ENCODE peak calls at places on chromosomes 3 and 15, in nine cellular contexts. J is RWPE2, N is brain microvascular endothelial cell, B is psoas muscle, M is small intestine, F is H1, D is neural progenitor cell, U is lung, G is dorsolateral prefrontal cortex. K is an unnamed sample. For H3K27me3, the result is how much of the 10 kb centered on the place peaks cover.

GRCh38 chr3:114378760-114379159 is 84.9 kb downstream of the TIGIT start:
- DNase-seq in M (no peak), J (no peak), N (no peak), D (no peak), U (no peak), B (no peak), G (no peak), F (no peak), K (no peak)

GRCh38 chr3:169026543-169027181 is 636.9 kb downstream of the MECOM start:
- DNase-seq in U (no peak), G (no peak), M (peak), J (no peak), D (no peak), N (peak), B (no peak), F (no peak), K (no peak)

GRCh38 chr3:52374173-52374572 is 58.1 kb downstream of the DNAH1 start:
- DNase-seq in M (peak), G (no peak), N (no peak), U (no peak), F (no peak), D (no peak), J (no peak), B (no peak), K (no peak)

GRCh38 chr3:114745322-114746240 is 401.5 kb downstream of the ZBTB20 start:
- DNase-seq in N (peak), U (no peak), G (no peak), D (peak), M (peak), F (no peak), B (no peak), J (no peak), K (no peak)

GRCh38 chr3:58190291-58190690 is 20.5 kb downstream of the DNASE1L3 start:
- DNase-seq in U (no peak), M (no peak), D (no peak), J (no peak), B (no peak), F (no peak), G (no peak), N (no peak), K (peak)

GRCh38 chr3:20225769-20226168 is 39.8 kb upstream of the SGO1 start:
- DNase-seq in U (no peak), F (no peak), M (peak), J (no peak), G (no peak), D (peak), B (no peak), N (peak), K (no peak)

GRCh38 chr3:112089956-112090898 is 4.0 kb downstream of the C3orf52 start:
- DNase-seq in N (no peak), F (no peak), G (no peak), U (no peak), B (no peak), J (no peak), M (peak), D (no peak), K (no peak)

GRCh38 chr3:18372786-18373405 is 52.2 kb downstream of the SATB1 start:
- DNase-seq in M (peak), N (no peak), D (no peak), F (no peak), G (no peak), U (no peak), B (no peak), J (no peak), K (no peak)

GRCh38 chr3:39138804-39139415 is 14.5 kb downstream of the CSRNP1 start:
- DNase-seq in N (no peak), B (peak), J (no peak), M (no peak), G (peak), D (no peak), U (no peak), F (no peak), K (no peak)

GRCh38 chr3:37986479-37987314 is 3.9 kb upstream of the VILL start:
- DNase-seq in G (peak), J (peak), F (no peak), M (peak), D (no peak), U (peak), N (no peak), B (no peak), K (peak)

GRCh38 chr3:119469378-119470189 is 821 bp downstream of the POGLUT1 start:
- DNase-seq in M (no peak), U (no peak), G (no peak), D (no peak), J (no peak), N (peak), F (no peak), B (no peak), K (no peak)

GRCh38 chr15:90106522-90107117 is 4.4 kb upstream of the IDH2 start:
- DNase-seq in N (peak), D (no peak), B (peak), M (peak), F (no peak), G (no peak), J (no peak), U (no peak), K (peak)

GRCh38 chr3:46713048-46713897 is 4.4 kb downstream of the PRSS50 start:
- DNase-seq in B (no peak), F (no peak), M (no peak), N (no peak), U (no peak), G (no peak), J (peak), D (no peak), K (peak)

GRCh38 chr3:152037304-152037703 is 163.9 kb downstream of the SUCNR1 start:
- DNase-seq in F (no peak), B (no peak), U (no peak), G (no peak), D (no peak), N (no peak), J (no peak), M (no peak), K (no peak)

GRCh38 chr3:61790411-61790810 is 229.0 kb downstream of the PTPRG start:
- DNase-seq in B (no peak), D (no peak), G (no peak), N (no peak), U (no peak), F (no peak), J (no peak), M (no peak), K (no peak)

GRCh38 chr3:85567074-85567676 is 608.4 kb downstream of the CADM2 start:
- DNase-seq in M (peak), G (peak), J (no peak), N (peak), D (peak), F (no peak), B (peak), U (peak), K (no peak)

GRCh38 chr3:169945313-169945712 is 21.3 kb upstream of the SEC62 start:
- DNase-seq in N (peak), G (no peak), B (no peak), J (no peak), D (no peak), F (no peak), U (no peak), M (no peak), K (peak)

GRCh38 chr3:24506966-24507775 is 12.5 kb upstream of the THRB start:
- DNase-seq in B (no peak), M (peak), G (no peak), D (no peak), J (no peak), N (no peak), F (no peak), U (no peak), K (no peak)

GRCh38 chr3:55893045-55893664 is 406.0 kb upstream of the WNT5A start:
- DNase-seq in J (no peak), N (peak), G (no peak), U (no peak), F (no peak), M (no peak), B (no peak), D (no peak), K (no peak)

GRCh38 chr3:47617061-47618010 is 38.7 kb upstream of the CSPG5 start:
- DNase-seq in B (no peak), J (no peak), G (no peak), F (no peak), N (no peak), U (no peak), M (no peak), D (no peak), K (no peak)

GRCh38 chr15:69531302-69532027 is 78.8 kb downstream of the RPLP1 start:
- DNase-seq in D (peak), B (no peak), J (no peak), G (no peak), N (no peak), U (no peak), M (no peak), F (no peak), K (no peak)

GRCh38 chr3:24709921-24710320 is 215.3 kb upstream of the THRB start:
- DNase-seq in F (no peak), U (no peak), B (no peak), M (no peak), G (no peak), D (no peak), J (no peak), N (no peak), K (no peak)

GRCh38 chr3:139506792-139507191 is 30.5 kb upstream of the RBP2 start:
- DNase-seq in G (peak), N (no peak), B (no peak), U (no peak), F (no peak), J (no peak), M (peak), D (peak), K (no peak)

GRCh38 chr3:45611619-45612018 is 17.1 kb downstream of the LIMD1 start:
- DNase-seq in M (no peak), J (no peak), D (peak), G (peak), N (no peak), F (no peak), U (no peak), B (no peak), K (peak)

GRCh38 chr3:160474416-160474838 is 24.8 kb upstream of the TRIM59 start:
- DNase-seq in B (no peak), N (peak), U (no peak), M (no peak), D (no peak), J (no peak), G (no peak), F (no peak), K (no peak)

GRCh38 chr3:46953265-46954010 is 23.1 kb downstream of the CCDC12 start:
- DNase-seq in M (no peak), B (no peak), F (no peak), U (no peak), G (no peak), N (no peak), D (no peak), J (no peak), K (peak)

GRCh38 chr3:138686771-138687221 is 78.2 kb downstream of the FAIM start:
- DNase-seq in J (no peak), F (no peak), U (no peak), M (no peak), D (no peak), B (no peak), N (peak), G (no peak), K (no peak)

GRCh38 chr3:115350606-115351005 is 203.5 kb upstream of the ZBTB20 start:
- DNase-seq in B (no peak), G (no peak), M (no peak), U (no peak), D (no peak), N (peak), F (no peak), J (no peak), K (no peak)

GRCh38 chr15:59276225-59277178 is 69.9 kb downstream of the LDHAL6B start:
- DNase-seq in F (no peak), G (no peak), D (no peak), J (peak), M (peak), B (no peak), U (no peak), N (no peak), K (no peak)

GRCh38 chr3:43338295-43338694 is 52.0 kb downstream of the SNRK start:
- DNase-seq in M (no peak), N (no peak), U (no peak), J (no peak), B (no peak), G (no peak), F (no peak), D (no peak), K (no peak)

GRCh38 chr3:194952882-194953281 is 267.2 kb downstream of the FAM43A start:
- DNase-seq in N (no peak), U (no peak), F (no peak), B (no peak), D (no peak), J (no peak), G (no peak), M (peak), K (no peak)

GRCh38 chr15:85044251-85044853 is 62.7 kb downstream of the PDE8A start:
- DNase-seq in B (peak), F (no peak), G (peak), D (peak), M (peak), J (no peak), N (peak), U (peak), K (no peak)

GRCh38 chr15:51759557-51760070 is 8.2 kb downstream of the TMOD2 start:
- DNase-seq in D (peak), N (peak), U (peak), M (no peak), B (no peak), G (no peak), J (no peak), F (no peak), K (no peak)

GRCh38 chr3:52527039-52527731 is 6.5 kb downstream of the NT5DC2 start:
- DNase-seq in G (no peak), F (no peak), J (no peak), B (no peak), M (no peak), U (no peak), D (peak), N (no peak), K (peak)

DNA sequence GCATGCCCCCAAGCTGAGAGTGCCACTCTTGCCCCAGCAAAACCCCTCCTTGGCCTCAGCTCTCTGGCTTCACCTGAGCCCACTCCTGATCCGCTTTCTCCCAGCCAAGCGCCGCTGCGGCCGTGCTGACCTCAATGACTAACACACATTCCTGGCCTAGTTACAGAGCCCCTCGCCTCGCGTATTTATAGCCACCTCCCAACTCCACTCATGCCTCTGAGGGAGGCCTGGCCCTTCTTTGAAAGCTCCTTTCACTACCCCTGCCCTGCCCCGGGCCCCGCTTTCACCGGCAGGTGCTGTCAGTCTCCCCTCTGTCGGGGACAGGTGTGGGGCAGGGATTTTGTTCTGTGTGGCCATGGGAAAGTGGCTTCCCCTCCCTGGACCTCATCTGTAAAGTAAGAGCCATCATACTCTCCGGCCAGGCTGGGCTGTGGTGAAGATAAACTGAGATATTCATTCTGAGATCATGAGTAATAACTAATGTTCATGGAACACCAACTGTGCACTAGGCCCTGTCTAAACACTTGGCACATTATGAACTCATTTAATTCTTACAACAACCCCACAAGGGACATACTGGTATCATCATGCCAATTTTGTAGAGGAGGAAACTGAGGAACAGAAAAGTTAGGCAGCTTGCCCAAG is 13.2 kb upstream of the ATP2B2 start:
- DNase-seq in D (no peak), F (no peak), J (peak), M (no peak), U (no peak), B (peak), N (peak), G (peak), K (peak)
- H3K27me3 ChIP-seq in D (under half), F (under half), J (under half), M (under half), U (under half), B (under half), N (under half), G (under half), K (under half)

GRCh38 chr15:74958320-74958907 is 1.8 kb upstream of the RPP25 start:
- DNase-seq in B (peak), N (no peak), J (peak), D (peak), M (peak), G (no peak), F (no peak), U (peak), K (peak)
- H3K27me3 ChIP-seq in B (half or more), N (under half), J (under half), D (half or more), M (under half), G (under half), F (under half), U (under half), K (half or more)

DNA sequence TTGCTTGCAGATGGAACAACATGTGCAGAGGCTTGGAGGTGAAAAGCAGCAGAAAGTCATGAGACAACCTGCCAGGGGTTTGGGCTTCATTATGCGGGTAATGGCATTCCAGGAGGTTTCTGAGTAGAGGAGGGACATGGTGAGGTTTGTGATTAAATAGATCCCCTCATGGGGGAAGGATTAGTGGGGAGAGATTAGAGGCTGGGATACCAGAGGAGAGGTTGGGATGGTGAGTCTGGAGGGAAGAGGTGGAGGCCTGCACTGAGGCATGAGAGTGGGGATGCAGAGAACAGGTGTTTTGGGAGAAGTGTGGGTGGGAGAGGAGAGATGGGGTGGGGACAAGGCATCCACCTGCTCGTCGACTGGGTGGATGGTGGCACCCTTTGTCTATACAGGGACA is 6.8 kb upstream of the IQSEC1 start:
- DNase-seq in N (no peak), B (no peak), D (peak), J (no peak), U (no peak), F (no peak), G (no peak), M (no peak), K (no peak)
- H3K27me3 ChIP-seq in N (under half), B (under half), D (under half), J (under half), U (under half), F (under half), G (under half), M (under half), K (under half)

GRCh38 chr15:101246824-101247745 is 4.8 kb downstream of the CHSY1 start:
- DNase-seq in U (no peak), D (no peak), G (no peak), M (no peak), F (no peak), B (no peak), J (no peak), N (no peak), K (peak)
- H3K27me3 ChIP-seq in U (under half), D (under half), G (under half), M (under half), F (under half), B (under half), J (under half), N (under half), K (under half)

GRCh38 chr15:33680336-33680735 is 288.0 kb upstream of the CHRM5 start:
- DNase-seq in D (no peak), N (no peak), G (no peak), B (no peak), U (no peak), F (no peak), M (no peak), J (no peak), K (no peak)

GRCh38 chr15:33675246-33675645 is 293.1 kb upstream of the CHRM5 start:
- DNase-seq in M (no peak), U (no peak), G (no peak), B (no peak), N (peak), D (peak), J (no peak), F (no peak), K (no peak)

GRCh38 chr15:33678606-33679005 is 289.7 kb upstream of the CHRM5 start:
- DNase-seq in J (no peak), U (no peak), G (no peak), D (no peak), M (no peak), B (no peak), F (no peak), N (no peak), K (no peak)

GRCh38 chr15:33679065-33679464 is 289.2 kb upstream of the CHRM5 start:
- DNase-seq in D (no peak), J (no peak), M (no peak), F (no peak), G (no peak), U (no peak), N (no peak), B (no peak), K (no peak)
- H3K27me3 ChIP-seq in D (under half), J (under half), M (under half), F (under half), G (under half), U (under half), N (under half), B (under half), K (under half)

DNA sequence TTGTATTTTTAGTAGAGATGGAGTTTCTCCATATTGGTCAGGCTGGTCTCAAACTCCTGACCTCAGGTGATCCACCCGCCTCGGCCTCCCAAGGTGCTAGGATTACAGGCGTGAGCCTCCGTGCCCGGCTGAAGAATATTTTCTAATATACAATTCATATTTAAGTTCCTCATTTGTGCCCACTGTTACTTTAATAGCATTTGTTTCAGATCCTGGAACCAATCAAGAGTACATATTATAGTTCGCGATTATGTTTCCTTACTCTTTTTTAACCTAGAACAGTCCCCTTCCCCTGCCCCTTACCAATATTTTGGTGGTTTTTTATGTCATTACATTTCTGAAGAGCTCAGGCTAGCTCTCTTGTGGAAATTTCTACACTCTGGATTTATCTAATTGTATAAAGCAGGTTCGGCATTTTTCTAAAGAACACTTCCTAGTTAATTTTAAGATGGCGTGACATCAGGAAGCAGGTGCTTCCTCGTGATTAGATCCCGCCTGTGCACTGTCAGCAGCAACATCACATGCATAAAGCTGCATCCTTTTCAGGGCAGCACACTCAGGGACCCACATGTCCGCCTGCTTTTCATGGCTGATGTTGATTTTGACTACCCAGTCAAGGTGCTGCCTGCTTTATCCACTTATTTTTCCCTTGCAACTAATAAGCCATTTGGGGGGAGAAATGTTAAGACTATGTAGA is 88.7 kb upstream of the EPHB3 start:
- DNase-seq in G (no peak), D (no peak), M (no peak), B (no peak), U (no peak), J (no peak), F (no peak), N (no peak), K (peak)
- H3K27me3 ChIP-seq in G (under half), D (under half), M (under half), B (under half), U (under half), J (under half), F (under half), N (under half), K (under half)

DNA sequence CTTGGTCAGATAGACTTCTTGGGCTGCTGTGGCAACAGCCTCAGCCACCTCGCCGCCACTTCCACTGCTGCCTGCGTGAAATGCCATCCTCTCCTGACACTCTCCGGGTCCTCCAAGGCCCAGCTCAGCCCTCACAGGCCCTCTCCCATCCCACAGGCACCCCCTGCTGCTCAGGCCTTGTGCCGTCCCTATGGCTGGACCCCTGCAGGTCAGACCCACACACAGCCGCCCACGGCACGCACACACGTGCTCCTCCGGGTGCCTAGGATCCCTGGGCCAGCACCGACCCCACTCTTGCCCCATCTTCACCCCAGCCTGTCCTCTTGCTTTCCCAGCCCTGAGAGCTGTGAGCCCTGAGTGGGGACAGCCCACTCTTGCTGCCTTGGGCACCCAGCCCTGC is 19.7 kb downstream of the CFAP100 start:
- DNase-seq in U (no peak), M (no peak), N (no peak), J (no peak), F (no peak), B (no peak), D (no peak), G (peak), K (peak)
- H3K27me3 ChIP-seq in U (under half), M (under half), N (under half), J (under half), F (under half), B (under half), D (under half), G (under half), K (under half)